ENCODE peak calls at places on chromosomes 1 and 21, in four cellular contexts. One of them, this sample, is unnamed.

GRCh38 chr1:27395441-27396195 is 3.2 kb downstream of the GPR3 start:
- DNase-seq in skeletal muscle cell: no peak
- DNase-seq in EL: peak
- DNase-seq in activated T-cell treated with anti-CD3 and anti-CD28 coated beads for 24 hours: peak
- DNase-seq in this sample: no peak

GRCh38 chr1:39574646-39575045 is 1.9 kb downstream of the PABPC4 start:
- DNase-seq in EL: peak
- DNase-seq in activated T-cell treated with anti-CD3 and anti-CD28 coated beads for 24 hours: no peak
- DNase-seq in skeletal muscle cell: no peak
- DNase-seq in this sample: no peak

GRCh38 chr1:168603501-168604107 is 27.2 kb downstream of the XCL1 start:
- DNase-seq in EL: peak
- DNase-seq in skeletal muscle cell: no peak
- DNase-seq in activated T-cell treated with anti-CD3 and anti-CD28 coated beads for 24 hours: peak
- DNase-seq in this sample: peak

GRCh38 chr1:201745023-201745422 is 83.9 kb upstream of the IPO9 start:
- DNase-seq in activated T-cell treated with anti-CD3 and anti-CD28 coated beads for 24 hours: no peak
- DNase-seq in skeletal muscle cell: peak
- DNase-seq in EL: peak
- DNase-seq in this sample: peak

GRCh38 chr1:11940260-11940921 is 5.9 kb downstream of the PLOD1 start:
- DNase-seq in EL: peak
- DNase-seq in skeletal muscle cell: no peak
- DNase-seq in activated T-cell treated with anti-CD3 and anti-CD28 coated beads for 24 hours: no peak
- DNase-seq in this sample: no peak

GRCh38 chr21:45073301-45074047 is 906 bp upstream of the ADARB1 start:
- DNase-seq in activated T-cell treated with anti-CD3 and anti-CD28 coated beads for 24 hours: no peak
- DNase-seq in skeletal muscle cell: no peak
- DNase-seq in EL: peak
- DNase-seq in this sample: no peak

GRCh38 chr1:234746798-234747196 is 136.8 kb upstream of the IRF2BP2 start:
- DNase-seq in activated T-cell treated with anti-CD3 and anti-CD28 coated beads for 24 hours: no peak
- DNase-seq in skeletal muscle cell: no peak
- DNase-seq in EL: no peak
- DNase-seq in this sample: no peak

GRCh38 chr1:66852870-66853269 is 51.8 kb upstream of the INSL5 start:
- DNase-seq in activated T-cell treated with anti-CD3 and anti-CD28 coated beads for 24 hours: no peak
- DNase-seq in skeletal muscle cell: no peak
- DNase-seq in EL: no peak
- DNase-seq in this sample: no peak

GRCh38 chr1:118911571-118911970 is 76.6 kb downstream of the TBX15 start:
- DNase-seq in skeletal muscle cell: no peak
- DNase-seq in activated T-cell treated with anti-CD3 and anti-CD28 coated beads for 24 hours: no peak
- DNase-seq in EL: no peak
- DNase-seq in this sample: no peak

GRCh38 chr1:230868736-230869385 is 540 bp upstream of the C1orf198 start:
- DNase-seq in skeletal muscle cell: no peak
- DNase-seq in activated T-cell treated with anti-CD3 and anti-CD28 coated beads for 24 hours: no peak
- DNase-seq in EL: peak
- DNase-seq in this sample: no peak

GRCh38 chr1:155193275-155193990 is 14.3 kb downstream of the THBS3 start:
- DNase-seq in activated T-cell treated with anti-CD3 and anti-CD28 coated beads for 24 hours: peak
- DNase-seq in skeletal muscle cell: peak
- DNase-seq in EL: peak
- DNase-seq in this sample: peak

GRCh38 chr1:214362188-214362882 is 81.4 kb downstream of the SMYD2 start:
- DNase-seq in activated T-cell treated with anti-CD3 and anti-CD28 coated beads for 24 hours: no peak
- DNase-seq in skeletal muscle cell: no peak
- DNase-seq in EL: peak
- DNase-seq in this sample: no peak

GRCh38 chr1:182580736-182581135 is 8.3 kb downstream of the RNASEL start:
- DNase-seq in activated T-cell treated with anti-CD3 and anti-CD28 coated beads for 24 hours: no peak
- DNase-seq in skeletal muscle cell: no peak
- DNase-seq in EL: no peak
- DNase-seq in this sample: no peak

GRCh38 chr1:107964397-107965111 is 426 bp downstream of the VAV3 start:
- DNase-seq in EL: peak
- DNase-seq in activated T-cell treated with anti-CD3 and anti-CD28 coated beads for 24 hours: peak
- DNase-seq in skeletal muscle cell: no peak
- DNase-seq in this sample: no peak

GRCh38 chr1:84758968-84759491 is 68.8 kb upstream of the SSX2IP start:
- DNase-seq in skeletal muscle cell: no peak
- DNase-seq in activated T-cell treated with anti-CD3 and anti-CD28 coated beads for 24 hours: no peak
- DNase-seq in EL: peak
- DNase-seq in this sample: no peak

GRCh38 chr1:10374442-10374860 is 24.4 kb upstream of the PGD start:
- DNase-seq in EL: no peak
- DNase-seq in activated T-cell treated with anti-CD3 and anti-CD28 coated beads for 24 hours: no peak
- DNase-seq in skeletal muscle cell: no peak
- DNase-seq in this sample: no peak

GRCh38 chr1:220483700-220484099 is 44.2 kb upstream of the MARK1 start:
- DNase-seq in EL: no peak
- DNase-seq in activated T-cell treated with anti-CD3 and anti-CD28 coated beads for 24 hours: no peak
- DNase-seq in skeletal muscle cell: no peak
- DNase-seq in this sample: no peak

GRCh38 chr1:243903023-243903422 is 53.0 kb upstream of the AKT3 start:
- DNase-seq in skeletal muscle cell: no peak
- DNase-seq in EL: no peak
- DNase-seq in activated T-cell treated with anti-CD3 and anti-CD28 coated beads for 24 hours: no peak
- DNase-seq in this sample: no peak

GRCh38 chr1:17440827-17441168 is 1.3 kb upstream of the RCC2 start:
- DNase-seq in skeletal muscle cell: no peak
- DNase-seq in activated T-cell treated with anti-CD3 and anti-CD28 coated beads for 24 hours: no peak
- DNase-seq in EL: no peak
- DNase-seq in this sample: no peak

GRCh38 chr21:43805275-43805800 is 16.0 kb downstream of the RRP1 start:
- DNase-seq in activated T-cell treated with anti-CD3 and anti-CD28 coated beads for 24 hours: no peak
- DNase-seq in skeletal muscle cell: no peak
- DNase-seq in EL: no peak
- DNase-seq in this sample: no peak

GRCh38 chr21:31911138-31911907 is 38.5 kb downstream of the HUNK start:
- DNase-seq in EL: peak
- DNase-seq in skeletal muscle cell: no peak
- DNase-seq in activated T-cell treated with anti-CD3 and anti-CD28 coated beads for 24 hours: no peak
- DNase-seq in this sample: peak

GRCh38 chr1:160291248-160292220 is 6.6 kb upstream of the PEX19 start:
- DNase-seq in EL: peak
- DNase-seq in skeletal muscle cell: peak
- DNase-seq in activated T-cell treated with anti-CD3 and anti-CD28 coated beads for 24 hours: peak
- DNase-seq in this sample: peak

GRCh38 chr1:180358649-180359048 is 128.6 kb downstream of the LHX4 start:
- DNase-seq in activated T-cell treated with anti-CD3 and anti-CD28 coated beads for 24 hours: no peak
- DNase-seq in skeletal muscle cell: peak
- DNase-seq in EL: no peak
- DNase-seq in this sample: no peak

GRCh38 chr1:116556289-116557006 is 14.4 kb downstream of the CD58 start:
- DNase-seq in skeletal muscle cell: no peak
- DNase-seq in activated T-cell treated with anti-CD3 and anti-CD28 coated beads for 24 hours: peak
- DNase-seq in EL: peak
- DNase-seq in this sample: peak

GRCh38 chr1:24501371-24502167 is 1.1 kb upstream of the RCAN3 start:
- DNase-seq in EL: peak
- DNase-seq in activated T-cell treated with anti-CD3 and anti-CD28 coated beads for 24 hours: no peak
- DNase-seq in skeletal muscle cell: no peak
- DNase-seq in this sample: no peak

GRCh38 chr1:230382060-230382491 is 44.1 kb downstream of the PGBD5 start:
- DNase-seq in EL: peak
- DNase-seq in activated T-cell treated with anti-CD3 and anti-CD28 coated beads for 24 hours: no peak
- DNase-seq in skeletal muscle cell: no peak
- DNase-seq in this sample: no peak

GRCh38 chr1:15525043-15525958 is 1.3 kb upstream of the CASP9 start:
- DNase-seq in skeletal muscle cell: peak
- DNase-seq in activated T-cell treated with anti-CD3 and anti-CD28 coated beads for 24 hours: no peak
- DNase-seq in EL: peak
- DNase-seq in this sample: peak

GRCh38 chr1:29655945-29656866 is 419.9 kb downstream of the PTPRU start:
- DNase-seq in EL: peak
- DNase-seq in activated T-cell treated with anti-CD3 and anti-CD28 coated beads for 24 hours: no peak
- DNase-seq in skeletal muscle cell: no peak
- DNase-seq in this sample: no peak

GRCh38 chr1:111987502-111987901 is 2.0 kb downstream of the KCND3 start:
- DNase-seq in EL: no peak
- DNase-seq in activated T-cell treated with anti-CD3 and anti-CD28 coated beads for 24 hours: no peak
- DNase-seq in skeletal muscle cell: no peak
- DNase-seq in this sample: no peak

GRCh38 chr21:25735895-25736597 is 1.3 kb downstream of the GABPA start:
- DNase-seq in activated T-cell treated with anti-CD3 and anti-CD28 coated beads for 24 hours: no peak
- DNase-seq in skeletal muscle cell: no peak
- DNase-seq in EL: peak
- DNase-seq in this sample: no peak

GRCh38 chr1:31605908-31606427 is 11.5 kb upstream of the HCRTR1 start:
- DNase-seq in EL: peak
- DNase-seq in skeletal muscle cell: peak
- DNase-seq in activated T-cell treated with anti-CD3 and anti-CD28 coated beads for 24 hours: peak
- DNase-seq in this sample: no peak

GRCh38 chr21:31559368-31560119 is 99.9 kb upstream of the SOD1 start:
- DNase-seq in activated T-cell treated with anti-CD3 and anti-CD28 coated beads for 24 hours: peak
- DNase-seq in EL: peak
- DNase-seq in skeletal muscle cell: peak
- DNase-seq in this sample: peak

GRCh38 chr1:118788372-118788955 is 199.7 kb downstream of the TBX15 start:
- DNase-seq in EL: peak
- DNase-seq in skeletal muscle cell: peak
- DNase-seq in activated T-cell treated with anti-CD3 and anti-CD28 coated beads for 24 hours: no peak
- DNase-seq in this sample: peak

GRCh38 chr1:173100476-173101107 is 49.9 kb upstream of the TNFSF18 start:
- DNase-seq in EL: no peak
- DNase-seq in activated T-cell treated with anti-CD3 and anti-CD28 coated beads for 24 hours: no peak
- DNase-seq in skeletal muscle cell: no peak
- DNase-seq in this sample: no peak

GRCh38 chr21:34822209-34822608 is 153.4 kb downstream of the CLIC6 start:
- DNase-seq in EL: no peak
- DNase-seq in activated T-cell treated with anti-CD3 and anti-CD28 coated beads for 24 hours: no peak
- DNase-seq in skeletal muscle cell: no peak
- DNase-seq in this sample: no peak

GRCh38 chr1:89611721-89612120 is 21.2 kb upstream of the LRRC8C start:
- DNase-seq in activated T-cell treated with anti-CD3 and anti-CD28 coated beads for 24 hours: no peak
- DNase-seq in skeletal muscle cell: no peak
- DNase-seq in EL: no peak
- DNase-seq in this sample: no peak

GRCh38 chr21:41851090-41851790 is 27.9 kb downstream of the PRDM15 start:
- DNase-seq in EL: no peak
- DNase-seq in skeletal muscle cell: no peak
- DNase-seq in activated T-cell treated with anti-CD3 and anti-CD28 coated beads for 24 hours: no peak
- DNase-seq in this sample: no peak

GRCh38 chr1:244296447-244296846 is 155.3 kb downstream of the ADSS2 start:
- DNase-seq in EL: no peak
- DNase-seq in activated T-cell treated with anti-CD3 and anti-CD28 coated beads for 24 hours: no peak
- DNase-seq in skeletal muscle cell: no peak
- DNase-seq in this sample: no peak

This sample was measured in HS-5.